ENCODE peak calls at places on chromosomes 16 and 17, in nine cellular contexts. One of them, this sample, is unnamed.
A peak's percentile ranks its signal among the peaks of the same experiment; 100 is the strongest.

GRCh38 chr16:3769942-3770341 is 52.6 kb upstream of the TRAP1 start:
- DNase-seq in GM13976: no peak
- DNase-seq in stimulated activated CD4-positive, alpha-beta T cell treated with anti-CD3 and anti-CD28 coated beads, TNF-alpha, amount 100 ng/mL, for 4 hours: no peak
- DNase-seq in activated CD8-positive, alpha-beta memory T cell treated with anti-CD3 and anti-CD28 coated beads for 24 hours: no peak
- DNase-seq in central memory CD4-positive, alpha-beta T cell: no peak
- DNase-seq in RKO: no peak
- DNase-seq in activated naive CD4-positive, alpha-beta T cell treated with anti-CD3 and anti-CD28 coated beads for 36 hours: no peak
- DNase-seq in SW 1271: no peak
- DNase-seq in GM03348: no peak
- DNase-seq in this sample: no peak

GRCh38 chr16:2537451-2538379 is at the start of gene PDPK1:
- DNase-seq in GM13976: peak; percentile 97
- DNase-seq in stimulated activated CD4-positive, alpha-beta T cell treated with anti-CD3 and anti-CD28 coated beads, TNF-alpha, amount 100 ng/mL, for 4 hours: peak; percentile 91
- DNase-seq in activated CD8-positive, alpha-beta memory T cell treated with anti-CD3 and anti-CD28 coated beads for 24 hours: peak; percentile 94
- DNase-seq in central memory CD4-positive, alpha-beta T cell: peak; percentile 95
- DNase-seq in RKO: peak; percentile 93
- DNase-seq in activated naive CD4-positive, alpha-beta T cell treated with anti-CD3 and anti-CD28 coated beads for 36 hours: peak; percentile 94
- DNase-seq in SW 1271: peak; percentile 63
- DNase-seq in GM03348: peak; percentile 97
- DNase-seq in this sample: peak; percentile 97

GRCh38 chr17:74444406-74444805 is 12.5 kb downstream of the GPRC5C start:
- DNase-seq in GM13976: no peak
- DNase-seq in stimulated activated CD4-positive, alpha-beta T cell treated with anti-CD3 and anti-CD28 coated beads, TNF-alpha, amount 100 ng/mL, for 4 hours: no peak
- DNase-seq in activated CD8-positive, alpha-beta memory T cell treated with anti-CD3 and anti-CD28 coated beads for 24 hours: no peak
- DNase-seq in central memory CD4-positive, alpha-beta T cell: no peak
- DNase-seq in RKO: no peak
- DNase-seq in activated naive CD4-positive, alpha-beta T cell treated with anti-CD3 and anti-CD28 coated beads for 36 hours: no peak
- DNase-seq in SW 1271: no peak
- DNase-seq in GM03348: no peak
- DNase-seq in this sample: no peak

GRCh38 chr17:21275579-21276339 is 8.8 kb upstream of the MAP2K3 start:
- DNase-seq in GM13976: peak; percentile 98
- DNase-seq in stimulated activated CD4-positive, alpha-beta T cell treated with anti-CD3 and anti-CD28 coated beads, TNF-alpha, amount 100 ng/mL, for 4 hours: peak; percentile 93
- DNase-seq in activated CD8-positive, alpha-beta memory T cell treated with anti-CD3 and anti-CD28 coated beads for 24 hours: peak; percentile 98
- DNase-seq in central memory CD4-positive, alpha-beta T cell: peak; percentile 83
- DNase-seq in RKO: peak; percentile 86
- DNase-seq in activated naive CD4-positive, alpha-beta T cell treated with anti-CD3 and anti-CD28 coated beads for 36 hours: peak; percentile 96
- DNase-seq in SW 1271: peak; percentile 44
- DNase-seq in GM03348: peak; percentile 99
- DNase-seq in this sample: peak; percentile 91

GRCh38 chr16:75193265-75193650 is 13.7 kb downstream of the CTRB2 start:
- DNase-seq in GM13976: no peak
- DNase-seq in stimulated activated CD4-positive, alpha-beta T cell treated with anti-CD3 and anti-CD28 coated beads, TNF-alpha, amount 100 ng/mL, for 4 hours: no peak
- DNase-seq in activated CD8-positive, alpha-beta memory T cell treated with anti-CD3 and anti-CD28 coated beads for 24 hours: no peak
- DNase-seq in central memory CD4-positive, alpha-beta T cell: no peak
- DNase-seq in RKO: no peak
- DNase-seq in activated naive CD4-positive, alpha-beta T cell treated with anti-CD3 and anti-CD28 coated beads for 36 hours: no peak
- DNase-seq in SW 1271: no peak
- DNase-seq in GM03348: no peak
- DNase-seq in this sample: no peak

GRCh38 chr17:47896672-47897490 is 845 bp downstream of the SP2 start:
- DNase-seq in GM13976: no peak
- DNase-seq in stimulated activated CD4-positive, alpha-beta T cell treated with anti-CD3 and anti-CD28 coated beads, TNF-alpha, amount 100 ng/mL, for 4 hours: no peak
- DNase-seq in activated CD8-positive, alpha-beta memory T cell treated with anti-CD3 and anti-CD28 coated beads for 24 hours: no peak
- DNase-seq in central memory CD4-positive, alpha-beta T cell: no peak
- DNase-seq in RKO: peak; percentile 42
- DNase-seq in activated naive CD4-positive, alpha-beta T cell treated with anti-CD3 and anti-CD28 coated beads for 36 hours: no peak
- DNase-seq in SW 1271: no peak
- DNase-seq in GM03348: peak; percentile 24
- DNase-seq in this sample: no peak

GRCh38 chr17:38353084-38353604 is 1.5 kb downstream of the SOCS7 start:
- DNase-seq in GM13976: no peak
- DNase-seq in stimulated activated CD4-positive, alpha-beta T cell treated with anti-CD3 and anti-CD28 coated beads, TNF-alpha, amount 100 ng/mL, for 4 hours: no peak
- DNase-seq in activated CD8-positive, alpha-beta memory T cell treated with anti-CD3 and anti-CD28 coated beads for 24 hours: no peak
- DNase-seq in central memory CD4-positive, alpha-beta T cell: no peak
- DNase-seq in RKO: no peak
- DNase-seq in activated naive CD4-positive, alpha-beta T cell treated with anti-CD3 and anti-CD28 coated beads for 36 hours: no peak
- DNase-seq in SW 1271: no peak
- DNase-seq in GM03348: no peak
- DNase-seq in this sample: no peak

GRCh38 chr16:73956592-73957495 is 339.8 kb upstream of the PSMD7 start:
- DNase-seq in GM13976: peak; percentile 51
- DNase-seq in stimulated activated CD4-positive, alpha-beta T cell treated with anti-CD3 and anti-CD28 coated beads, TNF-alpha, amount 100 ng/mL, for 4 hours: no peak
- DNase-seq in activated CD8-positive, alpha-beta memory T cell treated with anti-CD3 and anti-CD28 coated beads for 24 hours: no peak
- DNase-seq in central memory CD4-positive, alpha-beta T cell: no peak
- DNase-seq in RKO: peak; percentile 70
- DNase-seq in activated naive CD4-positive, alpha-beta T cell treated with anti-CD3 and anti-CD28 coated beads for 36 hours: peak; percentile 65
- DNase-seq in SW 1271: no peak
- DNase-seq in GM03348: peak; percentile 77
- DNase-seq in this sample: peak; percentile 66